ENCODE peak calls at places on chromosomes 5 and 9, in seven cellular contexts. U is right cardiac atrium; G is GM23338; Q is PC-9; A is CD4-positive, alpha-beta memory T cell; K is A549; Y is adipocyte. J is an unnamed sample.
A peak's percentile ranks its signal among the peaks of the same experiment; 100 is the strongest.

GRCh38 chr9:125988479-125989050 is 241.4 kb downstream of the PBX3 start:
- DNase-seq in G (no peak), U (no peak), A (no peak), Y (no peak), Q (no peak), K (no peak), J (no peak)

GRCh38 chr9:29773676-29774075 is 2200.4 kb upstream of the C9orf72 start:
- DNase-seq in G (no peak), Y (no peak), Q (no peak), A (no peak), U (no peak), K (no peak), J (no peak)

GRCh38 chr9:18994263-18994916 is 38.6 kb downstream of the SAXO1 start:
- DNase-seq in G (no peak), K (no peak), Y (peak; percentile 20), Q (no peak), U (no peak), A (no peak), J (no peak)

GRCh38 chr9:123686131-123686848 is 243.6 kb downstream of the DENND1A start:
- DNase-seq in U (no peak), A (no peak), Q (peak; percentile 49), G (no peak), Y (no peak), K (no peak), J (no peak)

GRCh38 chr9:137311171-137311970 is 9.3 kb upstream of the NRARP start:
- DNase-seq in Q (peak; percentile 99), A (no peak), K (no peak), U (peak; percentile 32), Y (no peak), G (no peak), J (no peak)

GRCh38 chr5:137308311-137308710 is 190.8 kb downstream of the SPOCK1 start:
- DNase-seq in Y (no peak), A (no peak), U (no peak), Q (no peak), G (no peak), K (no peak), J (no peak)

GRCh38 chr5:80796861-80797260 is 142.1 kb upstream of the DHFR start:
- DNase-seq in U (no peak), Y (no peak), Q (no peak), A (no peak), G (no peak), K (no peak), J (no peak)

GRCh38 chr9:108478871-108479332 is 376.9 kb downstream of the ACTL7B start:
- DNase-seq in G (no peak), Y (peak; percentile 83), A (no peak), K (peak; percentile 25), U (no peak), Q (no peak), J (peak; percentile 15)

GRCh38 chr9:136225366-136225747 is 20.3 kb downstream of the QSOX2 start:
- DNase-seq in Q (no peak), U (peak; percentile 11), A (no peak), Y (no peak), G (no peak), K (no peak), J (no peak)

GRCh38 chr9:35096035-35096849 is at the start of gene PIGO:
- DNase-seq in A (peak; percentile 92), K (peak; percentile 89), G (peak; percentile 94), Q (peak; percentile 84), Y (peak; percentile 93), U (peak; percentile 97), J (peak; percentile 58)

GRCh38 chr9:71036501-71036900 is 84.9 kb downstream of the TRPM3 start:
- DNase-seq in K (no peak), G (no peak), A (no peak), Q (no peak), Y (peak; percentile 32), U (no peak), J (no peak)

GRCh38 chr5:150278046-150278760 is 11.4 kb downstream of the CAMK2A start:
- DNase-seq in Y (no peak), Q (no peak), A (no peak), K (no peak), U (no peak), G (no peak), J (no peak)

GRCh38 chr5:83473344-83474169 is 2.0 kb downstream of the VCAN start:
- DNase-seq in K (peak; percentile 92), U (peak; percentile 97), Q (peak; percentile 75), G (peak; percentile 98), Y (peak; percentile 97), A (peak; percentile 36), J (peak; percentile 92)

GRCh38 chr5:148909766-148910165 is 83.4 kb downstream of the ADRB2 start:
- DNase-seq in Y (peak; percentile 32), Q (peak; percentile 65), A (no peak), G (no peak), U (no peak), K (no peak), J (no peak)

GRCh38 chr9:82606761-82607382 is 456.1 kb downstream of the RASEF start:
- DNase-seq in U (no peak), Y (peak; percentile 90), K (peak; percentile 32), Q (peak; percentile 37), G (peak; percentile 88), A (no peak), J (no peak)

GRCh38 chr9:35748239-35748857 is 680 bp downstream of the GBA2 start:
- DNase-seq in Q (no peak), G (no peak), Y (peak; percentile 43), K (no peak), U (no peak), A (peak; percentile 13), J (no peak)

GRCh38 chr9:89576404-89576824 is 28.4 kb upstream of the GADD45G start:
- DNase-seq in K (peak; percentile 38), Q (no peak), Y (peak; percentile 66), G (peak; percentile 55), U (no peak), A (peak; percentile 16), J (no peak)

GRCh38 chr9:130013326-130013725 is 29.7 kb downstream of the FNBP1 start:
- DNase-seq in G (no peak), Y (no peak), K (no peak), U (no peak), Q (no peak), A (no peak), J (no peak)

GRCh38 chr9:130015353-130016019 is 27.5 kb downstream of the FNBP1 start:
- DNase-seq in Q (no peak), A (no peak), Y (no peak), G (no peak), U (no peak), K (no peak), J (no peak)

GRCh38 chr9:130008577-130008976 is 34.4 kb downstream of the FNBP1 start:
- DNase-seq in G (no peak), A (no peak), U (no peak), Y (no peak), K (no peak), Q (no peak), J (no peak)

GRCh38 chr9:130010151-130010988 is 32.6 kb downstream of the FNBP1 start:
- DNase-seq in A (peak; percentile 72), K (no peak), Q (no peak), Y (no peak), U (no peak), G (no peak), J (no peak)
- H3K4me1 ChIP-seq in A (peaks cover 95% of the 10 kb centered on the region), K (no peaks in the 10 kb centered on the region), Q (no peaks in the 10 kb centered on the region), Y (no peaks in the 10 kb centered on the region), U (no peaks in the 10 kb centered on the region), G (no peaks in the 10 kb centered on the region), J (no peaks in the 10 kb centered on the region)

GRCh38 chr9:127716412-127716811 is 533 bp downstream of the TTC16 start:
- DNase-seq in G (no peak), U (no peak), Y (no peak), K (no peak), A (no peak), Q (no peak), J (no peak)
- H3K4me3 ChIP-seq in G (peak overlapping the region; percentile 66), U (no peak overlapping the region), Y (peak overlapping the region; percentile 90), K (peak overlapping the region; percentile 68), A (peak overlapping the region; percentile 91), Q (peak overlapping the region; percentile 92), J (peak overlapping the region; percentile 99)

GRCh38 chr9:37004424-37004935 is 29.6 kb downstream of the PAX5 start:
- DNase-seq in U (no peak), Y (no peak), K (no peak), G (no peak), Q (no peak), A (no peak), J (no peak)

GRCh38 chr9:37001461-37001860 is 32.6 kb downstream of the PAX5 start:
- DNase-seq in A (no peak), U (no peak), Q (no peak), K (no peak), Y (peak; percentile 6), G (no peak), J (no peak)

GRCh38 chr9:36999728-37000333 is 34.2 kb downstream of the PAX5 start:
- DNase-seq in A (no peak), Y (no peak), Q (no peak), U (no peak), K (no peak), G (peak; percentile 55), J (no peak)

GRCh38 chr9:37002413-37003217 is 31.5 kb downstream of the PAX5 start:
- DNase-seq in A (no peak), Y (no peak), G (peak; percentile 60), U (no peak), K (no peak), Q (no peak), J (no peak)

DNA sequence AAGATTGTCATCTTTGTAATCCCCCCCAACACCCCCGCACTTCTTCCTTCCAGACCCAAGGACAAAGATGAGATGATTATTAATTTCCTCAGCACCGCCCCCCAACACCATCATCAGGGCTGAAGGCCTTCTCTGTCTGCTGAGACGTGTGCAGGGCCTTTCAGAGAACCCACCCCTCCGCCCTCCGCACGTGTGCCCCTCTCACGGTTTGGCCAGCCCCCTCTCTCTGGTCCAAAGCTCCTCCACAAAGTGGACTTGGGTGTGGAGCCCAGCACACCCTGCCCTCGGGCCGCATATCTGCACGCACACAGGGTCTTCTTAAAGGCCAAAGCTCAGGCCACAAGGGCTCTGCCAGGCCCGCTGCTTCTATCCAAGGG is 32.0 kb downstream of the PAX5 start:
- DNase-seq in K (no peak), U (no peak), A (no peak), Q (no peak), G (no peak), Y (no peak), J (no peak)
- H3K4me1 ChIP-seq in K (no peaks in the 10 kb centered on the region), U (no peaks in the 10 kb centered on the region), A (no peaks in the 10 kb centered on the region), Q (no peaks in the 10 kb centered on the region), G (peaks cover 31% of the 10 kb centered on the region), Y (no peaks in the 10 kb centered on the region), J (no peaks in the 10 kb centered on the region)

GRCh38 chr9:101737165-101737704 is 1.2 kb downstream of the GRIN3A start:
- DNase-seq in Y (no peak), Q (no peak), U (peak; percentile 38), K (no peak), G (peak; percentile 3), A (no peak), J (no peak)
- H3K4me3 ChIP-seq in Y (no peak overlapping the region), Q (no peak overlapping the region), U (no peak overlapping the region), K (peak overlapping the region; percentile 46), G (peak overlapping the region; percentile 70), A (no peak overlapping the region), J (peak overlapping the region; percentile 66)

J was measured in thoracic aorta.